ENCODE peak calls at places on chromosomes 1 and 21, in ten cellular contexts. One of them, this sample, is unnamed.

GRCh38 chr1:229461032-229461668 is 27.3 kb upstream of the ACTA1 start:
- DNase-seq in fibroblast of mammary gland: no peak
- DNase-seq in A673: no peak
- DNase-seq in cardiac fibroblast: no peak
- DNase-seq in pancreas: no peak
- DNase-seq in foreskin fibroblast: no peak
- DNase-seq in PC-9: no peak
- DNase-seq in B cell: no peak
- DNase-seq in testis: peak
- DNase-seq in HFF-Myc: no peak
- DNase-seq in this sample: no peak

GRCh38 chr1:104264506-104264905 is 514.8 kb downstream of the AMY1C start:
- DNase-seq in pancreas: no peak
- DNase-seq in B cell: no peak
- DNase-seq in PC-9: no peak
- DNase-seq in HFF-Myc: no peak
- DNase-seq in cardiac fibroblast: no peak
- DNase-seq in A673: no peak
- DNase-seq in fibroblast of mammary gland: peak
- DNase-seq in testis: no peak
- DNase-seq in foreskin fibroblast: no peak
- DNase-seq in this sample: no peak

GRCh38 chr1:44652445-44653106 is 21.7 kb downstream of the TMEM53 start:
- DNase-seq in cardiac fibroblast: peak
- DNase-seq in pancreas: peak
- DNase-seq in HFF-Myc: no peak
- DNase-seq in B cell: peak
- DNase-seq in foreskin fibroblast: peak
- DNase-seq in PC-9: peak
- DNase-seq in testis: peak
- DNase-seq in fibroblast of mammary gland: peak
- DNase-seq in A673: peak
- DNase-seq in this sample: peak

GRCh38 chr1:181221078-181221477 is 132.6 kb downstream of the IER5 start:
- DNase-seq in foreskin fibroblast: no peak
- DNase-seq in PC-9: no peak
- DNase-seq in A673: no peak
- DNase-seq in HFF-Myc: no peak
- DNase-seq in fibroblast of mammary gland: no peak
- DNase-seq in cardiac fibroblast: no peak
- DNase-seq in testis: no peak
- DNase-seq in B cell: no peak
- DNase-seq in pancreas: no peak
- DNase-seq in this sample: no peak

GRCh38 chr1:78170845-78171244 is 125.1 kb downstream of the GIPC2 start:
- DNase-seq in fibroblast of mammary gland: no peak
- DNase-seq in HFF-Myc: no peak
- DNase-seq in pancreas: no peak
- DNase-seq in cardiac fibroblast: no peak
- DNase-seq in A673: no peak
- DNase-seq in B cell: no peak
- DNase-seq in testis: no peak
- DNase-seq in foreskin fibroblast: no peak
- DNase-seq in PC-9: no peak
- DNase-seq in this sample: no peak

GRCh38 chr21:25838809-25839208 is 104.0 kb downstream of the GABPA start:
- DNase-seq in cardiac fibroblast: no peak
- DNase-seq in testis: no peak
- DNase-seq in foreskin fibroblast: no peak
- DNase-seq in A673: peak
- DNase-seq in HFF-Myc: no peak
- DNase-seq in B cell: no peak
- DNase-seq in pancreas: no peak
- DNase-seq in PC-9: no peak
- DNase-seq in fibroblast of mammary gland: no peak
- DNase-seq in this sample: no peak

GRCh38 chr1:85992756-85993155 is 163.8 kb downstream of the COL24A1 start:
- DNase-seq in PC-9: no peak
- DNase-seq in A673: peak
- DNase-seq in testis: no peak
- DNase-seq in pancreas: no peak
- DNase-seq in fibroblast of mammary gland: peak
- DNase-seq in B cell: no peak
- DNase-seq in cardiac fibroblast: peak
- DNase-seq in HFF-Myc: peak
- DNase-seq in foreskin fibroblast: peak
- DNase-seq in this sample: no peak

GRCh38 chr1:216691710-216692109 is 31.5 kb downstream of the ESRRG start:
- DNase-seq in A673: no peak
- DNase-seq in HFF-Myc: no peak
- DNase-seq in fibroblast of mammary gland: no peak
- DNase-seq in pancreas: no peak
- DNase-seq in B cell: no peak
- DNase-seq in foreskin fibroblast: no peak
- DNase-seq in cardiac fibroblast: no peak
- DNase-seq in testis: no peak
- DNase-seq in PC-9: no peak
- DNase-seq in this sample: no peak

GRCh38 chr1:24490101-24490781 is 12.4 kb upstream of the RCAN3 start:
- DNase-seq in HFF-Myc: no peak
- DNase-seq in testis: peak
- DNase-seq in foreskin fibroblast: no peak
- DNase-seq in pancreas: no peak
- DNase-seq in fibroblast of mammary gland: no peak
- DNase-seq in B cell: no peak
- DNase-seq in cardiac fibroblast: no peak
- DNase-seq in A673: no peak
- DNase-seq in PC-9: no peak
- DNase-seq in this sample: no peak

GRCh38 chr1:24489674-24490073 is 13.0 kb upstream of the RCAN3 start:
- DNase-seq in cardiac fibroblast: no peak
- DNase-seq in B cell: no peak
- DNase-seq in HFF-Myc: no peak
- DNase-seq in foreskin fibroblast: no peak
- DNase-seq in A673: no peak
- DNase-seq in PC-9: no peak
- DNase-seq in fibroblast of mammary gland: no peak
- DNase-seq in pancreas: no peak
- DNase-seq in testis: no peak
- DNase-seq in this sample: no peak

GRCh38 chr1:24498589-24498988 is 4.0 kb upstream of the RCAN3 start:
- DNase-seq in PC-9: no peak
- DNase-seq in foreskin fibroblast: no peak
- DNase-seq in testis: no peak
- DNase-seq in cardiac fibroblast: no peak
- DNase-seq in HFF-Myc: no peak
- DNase-seq in pancreas: no peak
- DNase-seq in A673: no peak
- DNase-seq in B cell: no peak
- DNase-seq in fibroblast of mammary gland: no peak
- DNase-seq in this sample: no peak

GRCh38 chr1:24491577-24492360 is 10.9 kb upstream of the RCAN3 start:
- DNase-seq in PC-9: no peak
- DNase-seq in pancreas: no peak
- DNase-seq in cardiac fibroblast: no peak
- DNase-seq in A673: peak
- DNase-seq in fibroblast of mammary gland: no peak
- DNase-seq in B cell: no peak
- DNase-seq in foreskin fibroblast: no peak
- DNase-seq in testis: no peak
- DNase-seq in HFF-Myc: no peak
- DNase-seq in this sample: no peak

DNA sequence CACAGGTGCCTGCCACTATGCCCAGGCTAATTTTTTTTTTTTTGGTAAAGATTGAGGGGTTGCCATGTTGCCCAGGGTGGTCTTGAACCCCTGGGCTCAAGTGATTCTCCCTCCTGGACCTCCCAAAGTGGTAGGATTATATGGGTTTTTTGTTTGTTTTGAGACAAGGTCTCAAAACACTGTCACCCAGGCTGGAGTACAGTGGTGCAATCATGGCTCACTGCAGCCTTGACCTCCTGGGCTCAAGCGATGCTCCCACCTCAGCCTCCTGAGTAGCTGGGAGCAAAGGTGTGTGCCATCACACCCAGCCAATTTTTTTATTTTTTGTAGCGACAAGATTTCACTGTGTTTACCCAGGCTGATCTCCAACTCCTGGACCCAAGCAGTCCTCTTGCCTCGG is 8.9 kb upstream of the RCAN3 start:
- DNase-seq in PC-9: no peak
- DNase-seq in B cell: no peak
- DNase-seq in cardiac fibroblast: no peak
- DNase-seq in HFF-Myc: no peak
- DNase-seq in foreskin fibroblast: no peak
- DNase-seq in pancreas: no peak
- DNase-seq in fibroblast of mammary gland: no peak
- DNase-seq in testis: no peak
- DNase-seq in A673: no peak
- DNase-seq in this sample: no peak
- TF ChIP-seq CTCF in PC-9: no peak
- TF ChIP-seq CTCF in B cell: no peak
- TF ChIP-seq CTCF in cardiac fibroblast: no peak
- TF ChIP-seq CTCF in HFF-Myc: no peak
- TF ChIP-seq CTCF in foreskin fibroblast: no peak
- TF ChIP-seq CTCF in pancreas: no peak
- TF ChIP-seq CTCF in fibroblast of mammary gland: no peak
- TF ChIP-seq CTCF in testis: no peak
- TF ChIP-seq CTCF in A673: no peak
- TF ChIP-seq CTCF in this sample: no peak

DNA sequence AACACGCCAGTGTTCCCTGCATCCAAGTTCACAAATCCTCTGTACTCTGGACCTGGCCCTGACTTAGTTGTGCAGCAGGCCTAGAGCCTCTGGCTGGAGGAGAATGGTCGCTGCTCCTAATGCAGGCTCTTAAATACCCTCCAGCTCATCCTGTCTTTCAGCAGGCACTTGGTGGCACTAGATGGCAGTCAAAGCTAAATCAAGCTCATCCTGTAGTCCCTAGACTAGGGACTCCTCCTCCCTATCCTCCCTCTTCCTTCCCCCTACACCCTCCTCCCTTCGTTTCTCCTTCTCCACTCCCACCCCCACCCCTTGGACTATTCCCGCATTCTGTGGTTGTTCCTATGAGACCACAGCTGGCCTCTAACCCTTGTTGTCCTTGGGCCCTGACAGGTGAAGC is 41.5 kb upstream of the MTR start:
- DNase-seq in B cell: no peak
- DNase-seq in fibroblast of mammary gland: peak
- DNase-seq in PC-9: peak
- DNase-seq in testis: peak
- DNase-seq in foreskin fibroblast: no peak
- DNase-seq in HFF-Myc: no peak
- DNase-seq in A673: peak
- DNase-seq in cardiac fibroblast: peak
- DNase-seq in pancreas: no peak
- DNase-seq in this sample: no peak
- TF ChIP-seq CTCF in B cell: no peak
- TF ChIP-seq CTCF in fibroblast of mammary gland: peak
- TF ChIP-seq CTCF in PC-9: peak
- TF ChIP-seq CTCF in testis: peak
- TF ChIP-seq CTCF in foreskin fibroblast: peak
- TF ChIP-seq CTCF in HFF-Myc: peak
- TF ChIP-seq CTCF in A673: peak
- TF ChIP-seq CTCF in cardiac fibroblast: no peak
- TF ChIP-seq CTCF in pancreas: no peak
- TF ChIP-seq CTCF in this sample: no peak

GRCh38 chr1:64489707-64490106 is 19.8 kb downstream of the CACHD1 start:
- DNase-seq in foreskin fibroblast: no peak
- DNase-seq in A673: no peak
- DNase-seq in testis: no peak
- DNase-seq in pancreas: no peak
- DNase-seq in fibroblast of mammary gland: no peak
- DNase-seq in PC-9: no peak
- DNase-seq in B cell: no peak
- DNase-seq in cardiac fibroblast: no peak
- DNase-seq in HFF-Myc: no peak
- DNase-seq in this sample: no peak

GRCh38 chr1:64488862-64489261 is 18.9 kb downstream of the CACHD1 start:
- DNase-seq in cardiac fibroblast: no peak
- DNase-seq in foreskin fibroblast: no peak
- DNase-seq in PC-9: no peak
- DNase-seq in fibroblast of mammary gland: no peak
- DNase-seq in testis: no peak
- DNase-seq in A673: peak
- DNase-seq in pancreas: no peak
- DNase-seq in HFF-Myc: no peak
- DNase-seq in B cell: no peak
- DNase-seq in this sample: no peak

GRCh38 chr1:64484651-64485050 is 14.7 kb downstream of the CACHD1 start:
- DNase-seq in A673: no peak
- DNase-seq in foreskin fibroblast: no peak
- DNase-seq in pancreas: no peak
- DNase-seq in HFF-Myc: no peak
- DNase-seq in PC-9: no peak
- DNase-seq in cardiac fibroblast: peak
- DNase-seq in fibroblast of mammary gland: peak
- DNase-seq in B cell: no peak
- DNase-seq in testis: no peak
- DNase-seq in this sample: no peak

GRCh38 chr1:64486193-64486592 is 16.3 kb downstream of the CACHD1 start:
- DNase-seq in pancreas: no peak
- DNase-seq in HFF-Myc: no peak
- DNase-seq in PC-9: no peak
- DNase-seq in testis: no peak
- DNase-seq in A673: no peak
- DNase-seq in fibroblast of mammary gland: no peak
- DNase-seq in cardiac fibroblast: no peak
- DNase-seq in foreskin fibroblast: no peak
- DNase-seq in B cell: no peak
- DNase-seq in this sample: no peak

GRCh38 chr1:64487061-64487460 is 17.1 kb downstream of the CACHD1 start:
- DNase-seq in pancreas: no peak
- DNase-seq in A673: no peak
- DNase-seq in HFF-Myc: no peak
- DNase-seq in PC-9: no peak
- DNase-seq in fibroblast of mammary gland: no peak
- DNase-seq in cardiac fibroblast: no peak
- DNase-seq in foreskin fibroblast: no peak
- DNase-seq in B cell: no peak
- DNase-seq in testis: no peak
- DNase-seq in this sample: no peak
- TF ChIP-seq CTCF in pancreas: no peak
- TF ChIP-seq CTCF in A673: peak
- TF ChIP-seq CTCF in HFF-Myc: no peak
- TF ChIP-seq CTCF in PC-9: no peak
- TF ChIP-seq CTCF in fibroblast of mammary gland: no peak
- TF ChIP-seq CTCF in cardiac fibroblast: no peak
- TF ChIP-seq CTCF in foreskin fibroblast: no peak
- TF ChIP-seq CTCF in B cell: no peak
- TF ChIP-seq CTCF in testis: no peak
- TF ChIP-seq CTCF in this sample: no peak

GRCh38 chr1:93732514-93732913 is 50.9 kb upstream of the BCAR3 start:
- DNase-seq in foreskin fibroblast: no peak
- DNase-seq in fibroblast of mammary gland: no peak
- DNase-seq in HFF-Myc: no peak
- DNase-seq in A673: no peak
- DNase-seq in PC-9: no peak
- DNase-seq in pancreas: no peak
- DNase-seq in B cell: peak
- DNase-seq in testis: no peak
- DNase-seq in cardiac fibroblast: no peak
- DNase-seq in this sample: no peak

GRCh38 chr1:93735722-93736121 is 54.1 kb upstream of the BCAR3 start:
- DNase-seq in A673: no peak
- DNase-seq in cardiac fibroblast: peak
- DNase-seq in testis: no peak
- DNase-seq in pancreas: no peak
- DNase-seq in B cell: no peak
- DNase-seq in fibroblast of mammary gland: peak
- DNase-seq in foreskin fibroblast: peak
- DNase-seq in PC-9: peak
- DNase-seq in HFF-Myc: peak
- DNase-seq in this sample: no peak

GRCh38 chr1:93738075-93738622 is 56.5 kb upstream of the BCAR3 start:
- DNase-seq in B cell: no peak
- DNase-seq in pancreas: no peak
- DNase-seq in cardiac fibroblast: peak
- DNase-seq in A673: no peak
- DNase-seq in foreskin fibroblast: peak
- DNase-seq in PC-9: peak
- DNase-seq in HFF-Myc: peak
- DNase-seq in fibroblast of mammary gland: peak
- DNase-seq in testis: no peak
- DNase-seq in this sample: no peak

GRCh38 chr1:93733340-93733739 is 51.7 kb upstream of the BCAR3 start:
- DNase-seq in foreskin fibroblast: no peak
- DNase-seq in cardiac fibroblast: no peak
- DNase-seq in fibroblast of mammary gland: no peak
- DNase-seq in HFF-Myc: no peak
- DNase-seq in A673: no peak
- DNase-seq in B cell: no peak
- DNase-seq in testis: no peak
- DNase-seq in pancreas: no peak
- DNase-seq in PC-9: no peak
- DNase-seq in this sample: no peak

DNA sequence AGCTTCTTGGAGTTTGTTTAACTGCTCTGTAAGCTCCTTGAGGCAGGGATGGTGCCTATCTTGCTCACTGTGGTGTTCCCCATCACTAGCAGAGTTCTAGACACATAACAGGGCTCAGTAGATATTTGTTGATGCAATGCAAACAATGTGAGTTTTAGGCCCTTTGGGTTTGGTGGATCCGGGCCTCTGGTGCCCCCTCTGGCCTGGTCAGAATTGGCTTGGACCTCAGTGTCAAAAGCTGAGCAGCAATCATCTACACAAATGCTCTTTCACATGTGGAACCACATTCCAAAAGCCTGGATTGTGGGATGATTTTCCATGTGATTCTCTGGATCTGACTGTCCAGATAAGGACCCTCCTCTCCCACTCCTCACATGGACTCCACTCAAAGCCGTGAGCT is 53.4 kb upstream of the BCAR3 start:
- DNase-seq in cardiac fibroblast: no peak
- DNase-seq in pancreas: no peak
- DNase-seq in B cell: no peak
- DNase-seq in A673: no peak
- DNase-seq in PC-9: no peak
- DNase-seq in fibroblast of mammary gland: peak
- DNase-seq in HFF-Myc: no peak
- DNase-seq in foreskin fibroblast: no peak
- DNase-seq in testis: no peak
- DNase-seq in this sample: no peak
- TF ChIP-seq CTCF in cardiac fibroblast: peak
- TF ChIP-seq CTCF in pancreas: no peak
- TF ChIP-seq CTCF in B cell: peak
- TF ChIP-seq CTCF in A673: no peak
- TF ChIP-seq CTCF in PC-9: peak
- TF ChIP-seq CTCF in fibroblast of mammary gland: peak
- TF ChIP-seq CTCF in HFF-Myc: peak
- TF ChIP-seq CTCF in foreskin fibroblast: peak
- TF ChIP-seq CTCF in testis: no peak
- TF ChIP-seq CTCF in this sample: peak